ENCODE peak calls at places on chromosomes 2 and 18, in five cellular contexts. Z is AG08395, A is transverse colon, Q is fibroblast of the conjunctiva, K is posterior vena cava. U is an unnamed sample.

GRCh38 chr2:10897956-10898355 is 13.8 kb upstream of the KCNF1 start:
- DNase-seq in Z (peak), A (no peak), Q (no peak), K (no peak), U (no peak)

GRCh38 chr2:1032030-1032429 is 81.4 kb downstream of the SNTG2 start:
- DNase-seq in Z (no peak), A (no peak), Q (no peak), K (no peak), U (no peak)

GRCh38 chr2:225735844-225736243 is 336.3 kb downstream of the NYAP2 start:
- DNase-seq in Z (peak), A (no peak), Q (peak), K (no peak), U (peak)

GRCh38 chr2:224142397-224143312 is 103.6 kb upstream of the SERPINE2 start:
- DNase-seq in Z (peak), A (no peak), Q (peak), K (no peak), U (peak)

GRCh38 chr18:49094979-49095632 is 144.3 kb upstream of the SMAD7 start:
- DNase-seq in Z (peak), A (no peak), Q (peak), K (no peak), U (peak)

GRCh38 chr2:202491514-202491913 is 115.4 kb downstream of the BMPR2 start:
- DNase-seq in Z (no peak), A (no peak), Q (no peak), K (no peak), U (no peak)

GRCh38 chr2:119426801-119427395 is 4.8 kb upstream of the TMEM37 start:
- DNase-seq in Z (no peak), A (peak), Q (no peak), K (no peak), U (no peak)

GRCh38 chr2:70557171-70557838 is 3.7 kb upstream of the TGFA start:
- DNase-seq in Z (no peak), A (peak), Q (no peak), K (no peak), U (no peak)

GRCh38 chr2:54814367-54815155 is 91.1 kb downstream of the EML6 start:
- DNase-seq in Z (no peak), A (no peak), Q (no peak), K (no peak), U (no peak)

GRCh38 chr2:171529914-171530313 is 7.6 kb downstream of the CYBRD1 start:
- DNase-seq in Z (no peak), A (no peak), Q (no peak), K (no peak), U (no peak)

GRCh38 chr18:60358516-60358915 is 14.1 kb downstream of the MC4R start:
- DNase-seq in Z (no peak), A (no peak), Q (no peak), K (no peak), U (no peak)

GRCh38 chr2:24164416-24164973 is 10.4 kb upstream of the FAM228A start:
- DNase-seq in Z (no peak), A (peak), Q (no peak), K (no peak), U (no peak)

GRCh38 chr2:50004667-50005066 is 850.4 kb upstream of the FSHR start:
- DNase-seq in Z (no peak), A (no peak), Q (no peak), K (no peak), U (no peak)

GRCh38 chr2:28765316-28765715 is 13.7 kb downstream of the PPP1CB start:
- DNase-seq in Z (peak), A (no peak), Q (no peak), K (no peak), U (peak)

GRCh38 chr2:120691410-120691809 is 44.3 kb upstream of the GLI2 start:
- DNase-seq in Z (no peak), A (no peak), Q (no peak), K (peak), U (no peak)

GRCh38 chr18:14100503-14101286 is 31.5 kb downstream of the ZNF519 start:
- DNase-seq in Z (no peak), A (no peak), Q (no peak), K (no peak), U (no peak)

GRCh38 chr2:9753665-9754531 is 89.4 kb upstream of the TAF1B start:
- DNase-seq in Z (no peak), A (peak), Q (no peak), K (peak), U (no peak)

GRCh38 chr2:48315847-48316194 is 214.1 kb upstream of the STON1 start:
- DNase-seq in Z (no peak), A (peak), Q (no peak), K (no peak), U (no peak)

GRCh38 chr18:23317975-23318675 is 135.0 kb upstream of the RIOK3 start:
- DNase-seq in Z (peak), A (no peak), Q (no peak), K (no peak), U (peak)

GRCh38 chr18:26540041-26540628 is 8.2 kb downstream of the KCTD1 start:
- DNase-seq in Z (peak), A (no peak), Q (no peak), K (no peak), U (no peak)

GRCh38 chr2:85307527-85307897 is 20.3 kb downstream of the TGOLN2 start:
- DNase-seq in Z (no peak), A (peak), Q (no peak), K (no peak), U (no peak)

GRCh38 chr18:70499218-70499691 is 210.4 kb downstream of the SOCS6 start:
- DNase-seq in Z (no peak), A (no peak), Q (no peak), K (no peak), U (no peak)

GRCh38 chr2:85433511-85434089 is 15.1 kb downstream of the SH2D6 start:
- DNase-seq in Z (peak), A (peak), Q (peak), K (peak), U (peak)

U was measured in GM04503.